ENCODE peak calls at places on chromosomes 6 and 20, in four cellular contexts. B is CD8-positive, alpha-beta T cell; D is HFF-Myc; S is neural progenitor cell. Z is an unnamed sample.

GRCh38 chr6:63856271-63856670 is 220.7 kb downstream of the PHF3 start:
- DNase-seq in B (no peak), D (no peak), S (no peak), Z (no peak)

GRCh38 chr6:30493643-30494250 is 4.4 kb downstream of the HLA-E start:
- DNase-seq in B (no peak), D (no peak), S (peak), Z (no peak)

GRCh38 chr20:5357942-5358341 is 41.2 kb upstream of the PROKR2 start:
- DNase-seq in B (no peak), D (no peak), S (no peak), Z (no peak)

GRCh38 chr6:41306187-41306854 is 19.8 kb upstream of the TREM1 start:
- DNase-seq in B (peak), D (peak), S (peak), Z (peak)

GRCh38 chr6:9532621-9533557 is 882.0 kb downstream of the TFAP2A start:
- DNase-seq in B (no peak), D (no peak), S (no peak), Z (no peak)

GRCh38 chr6:150685860-150686259 is 86.2 kb downstream of the PLEKHG1 start:
- DNase-seq in B (peak), D (no peak), S (peak), Z (no peak)

GRCh38 chr20:47784599-47785320 is 521 bp downstream of the SULF2 start:
- DNase-seq in B (no peak), D (no peak), S (peak), Z (no peak)

GRCh38 chr6:1695546-1696494 is 86.1 kb downstream of the FOXC1 start:
- DNase-seq in B (no peak), D (no peak), S (no peak), Z (no peak)

GRCh38 chr6:159633196-159633595 is 59.8 kb downstream of the SOD2 start:
- DNase-seq in B (no peak), D (peak), S (peak), Z (no peak)

GRCh38 chr6:155264704-155265320 is 999 bp downstream of the CLDN20 start:
- DNase-seq in B (no peak), D (peak), S (no peak), Z (no peak)

GRCh38 chr6:38215225-38215624 is 395.7 kb downstream of the ZFAND3 start:
- DNase-seq in B (no peak), D (no peak), S (no peak), Z (no peak)

GRCh38 chr6:146543211-146543939 is at the start of gene RAB32:
- DNase-seq in B (no peak), D (no peak), S (peak), Z (peak)

GRCh38 chr6:155171109-155171746 is 92.6 kb upstream of the CLDN20 start:
- DNase-seq in B (peak), D (peak), S (no peak), Z (peak)

GRCh38 chr20:31260326-31260932 is 3.0 kb downstream of the DEFB115 start:
- DNase-seq in B (no peak), D (no peak), S (no peak), Z (no peak)

GRCh38 chr6:7765575-7766325 is 39.9 kb downstream of the BMP6 start:
- DNase-seq in B (no peak), D (no peak), S (no peak), Z (no peak)

GRCh38 chr20:37565134-37565811 is 37.6 kb upstream of the BLCAP start:
- DNase-seq in B (no peak), D (no peak), S (peak), Z (no peak)

GRCh38 chr6:10369896-10370295 is 45.0 kb downstream of the TFAP2A start:
- DNase-seq in B (no peak), D (peak), S (no peak), Z (no peak)

DNA sequence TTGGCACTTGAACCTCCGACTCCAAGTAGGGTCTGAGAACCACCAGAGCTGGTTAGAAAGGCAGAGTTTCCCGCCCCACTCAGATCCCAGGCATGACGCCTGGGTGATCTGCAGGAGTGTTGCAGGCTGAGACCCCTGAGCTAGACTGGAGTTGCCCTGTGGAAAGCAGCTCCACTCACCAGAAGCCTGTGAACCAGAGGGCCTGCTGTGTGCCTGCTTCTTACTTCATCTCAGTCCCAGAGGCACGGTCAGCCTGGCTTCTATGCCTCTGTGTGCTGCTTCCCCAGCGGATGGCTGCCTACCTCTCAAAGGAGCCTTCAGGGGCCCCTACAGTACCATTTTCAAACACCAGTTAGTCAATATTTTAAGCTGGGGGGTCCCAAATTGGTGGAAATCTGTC is 15.6 kb upstream of the CCN6 start:
- DNase-seq in B (no peak), D (no peak), S (no peak), Z (no peak)
- H3K4me3 ChIP-seq in B (no peak), D (no peak), S (no peak), Z (no peak)

GRCh38 chr6:13427838-13428527 is 59.4 kb downstream of the GFOD1 start:
- DNase-seq in B (peak), D (no peak), S (no peak), Z (no peak)
- TF ChIP-seq CTCF in B (peak), D (no peak), S (peak), Z (no peak)

DNA sequence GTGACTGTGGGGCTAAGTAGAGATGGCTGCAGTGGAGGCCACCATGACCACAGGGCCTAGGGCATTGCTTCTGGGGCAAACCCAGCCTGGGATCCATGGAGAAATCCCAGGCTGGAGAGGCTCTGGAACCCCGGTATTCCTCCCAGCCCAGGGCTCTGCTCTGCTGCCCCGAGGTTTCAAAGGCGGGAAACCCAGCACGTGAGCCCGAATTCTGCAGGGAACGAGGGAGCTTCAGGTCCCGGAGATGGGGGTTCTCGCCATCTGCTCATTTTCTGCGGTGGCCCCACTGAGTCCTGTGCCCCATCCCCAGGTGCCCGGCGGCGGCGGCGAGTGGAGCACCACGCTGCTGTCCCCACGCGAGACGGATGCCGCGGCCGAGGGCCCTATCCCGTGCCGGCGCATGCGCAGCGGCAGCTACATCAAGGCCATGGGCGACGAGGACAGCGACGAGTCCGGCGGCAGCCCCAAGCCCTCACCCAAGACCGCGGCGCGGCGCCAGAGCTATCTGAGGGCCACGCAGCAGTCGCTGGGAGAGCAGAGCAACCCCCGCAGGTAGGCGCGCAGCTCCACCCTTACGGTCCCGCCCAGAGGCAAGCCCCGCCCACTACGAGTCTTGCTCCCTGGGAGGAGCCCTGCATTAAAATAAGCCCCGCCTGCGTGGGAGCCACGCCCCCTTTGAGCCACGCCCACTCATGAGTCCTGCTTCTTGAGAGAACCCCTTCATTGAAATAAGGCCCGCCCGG is 105.3 kb upstream of the MYL9 start:
- DNase-seq in B (peak), D (no peak), S (peak), Z (no peak)
- H3K4me3 ChIP-seq in B (peak), D (peak), S (no peak), Z (peak)

GRCh38 chr6:42963855-42964605 is 3.5 kb downstream of the GNMT start:
- DNase-seq in B (no peak), D (no peak), S (peak), Z (no peak)
- TF ChIP-seq CTCF in B (no peak), D (peak), S (peak), Z (peak)

DNA sequence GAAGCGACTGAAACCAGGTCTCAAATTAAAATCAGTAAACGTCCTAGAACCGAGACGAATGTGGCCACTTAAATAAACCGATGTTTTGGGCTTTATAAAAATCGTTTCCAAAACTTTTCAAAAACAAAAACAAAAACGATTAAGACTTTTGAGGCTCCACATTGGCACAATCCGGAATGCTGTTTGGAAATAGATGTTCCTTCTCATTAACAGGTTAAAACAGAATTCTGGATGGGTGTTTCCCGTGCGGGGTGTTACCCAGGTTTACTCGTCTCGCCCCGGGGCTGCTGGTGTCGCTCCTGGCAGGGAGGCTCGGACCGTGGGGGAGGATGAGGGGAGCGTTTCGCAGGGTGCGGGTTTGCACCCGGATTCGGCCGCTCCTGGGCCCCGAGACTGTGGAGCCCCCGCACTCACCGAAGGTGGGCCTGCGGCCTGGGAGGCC is 1.2 kb downstream of the GATA5 start:
- DNase-seq in B (no peak), D (no peak), S (no peak), Z (no peak)
- H3K4me3 ChIP-seq in B (no peak), D (no peak), S (peak), Z (no peak)

GRCh38 chr20:62832212-62832922 is 15.5 kb downstream of the COL9A3 start:
- DNase-seq in B (no peak), D (no peak), S (no peak), Z (no peak)
- TF ChIP-seq CTCF in B (no peak), D (no peak), S (no peak), Z (no peak)

DNA sequence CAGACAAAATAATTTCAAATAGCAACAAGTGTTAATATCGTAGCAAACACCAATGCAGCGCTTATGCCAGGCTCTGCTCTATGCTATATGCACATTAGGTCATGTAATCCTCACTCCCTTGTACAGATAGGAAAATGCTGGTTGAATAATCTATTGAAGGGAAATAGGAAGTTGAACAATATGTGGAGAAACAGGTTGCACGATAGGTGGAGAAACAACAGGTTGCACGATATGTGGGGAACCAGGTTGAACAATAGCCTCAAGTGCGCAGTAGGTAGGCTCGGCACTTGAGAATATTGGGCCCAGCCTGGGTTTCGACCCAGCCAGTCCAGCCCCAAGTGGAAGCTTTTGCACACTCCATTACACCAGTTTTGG is 91.1 kb upstream of the SIRPA start:
- DNase-seq in B (no peak), D (no peak), S (no peak), Z (no peak)
- H3K4me3 ChIP-seq in B (no peak), D (no peak), S (peak), Z (no peak)

GRCh38 chr6:4125933-4126864 is 9.2 kb downstream of the ECI2 start:
- DNase-seq in B (no peak), D (peak), S (no peak), Z (peak)
- TF ChIP-seq CTCF in B (no peak), D (peak), S (no peak), Z (peak)

DNA sequence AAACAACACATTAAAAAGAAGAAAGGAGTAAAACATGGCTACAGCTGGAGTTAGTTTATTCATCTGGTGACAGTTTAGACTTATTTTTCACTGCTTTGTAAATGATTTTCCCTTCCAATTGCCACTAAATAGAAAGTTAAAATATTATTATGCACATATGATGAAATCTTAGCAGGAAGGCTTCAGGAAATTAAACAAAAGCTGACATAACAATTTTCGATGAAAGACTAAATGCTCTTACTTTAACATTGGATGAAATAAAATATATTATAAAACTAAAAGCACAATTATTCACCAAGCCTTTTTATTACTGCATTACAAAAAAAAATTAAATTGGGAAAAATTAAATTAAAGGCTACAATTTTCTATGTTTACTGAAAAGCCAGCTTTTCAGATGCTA is 158.0 kb downstream of the MMUT start:
- DNase-seq in B (no peak), D (no peak), S (no peak), Z (no peak)
- H3K4me3 ChIP-seq in B (no peak), D (no peak), S (no peak), Z (no peak)

DNA sequence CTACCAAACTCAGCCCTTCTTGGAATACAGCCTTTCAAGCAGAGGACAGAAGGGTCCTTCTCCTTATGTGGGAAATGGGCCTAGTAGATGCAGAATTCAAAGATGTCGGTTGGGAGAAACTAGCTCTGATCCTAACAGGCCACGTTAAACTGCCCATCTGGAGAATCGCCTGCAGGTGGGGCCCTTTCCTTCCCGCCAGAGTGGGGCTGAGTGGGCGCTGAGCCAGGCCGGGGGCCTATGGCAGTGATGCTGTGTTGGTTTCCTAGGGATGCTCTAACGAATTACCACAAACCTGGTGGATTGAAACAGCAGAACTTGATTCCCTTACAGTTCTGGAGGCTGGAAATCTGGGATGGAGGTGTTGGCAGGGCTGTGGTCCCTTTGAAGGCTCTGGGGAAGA is 9.1 kb downstream of the MAPK13 start:
- DNase-seq in B (no peak), D (no peak), S (peak), Z (no peak)
- TF ChIP-seq CTCF in B (no peak), D (peak), S (peak), Z (peak)